ENCODE peak calls at places on chromosomes 2 and 18, in six cellular contexts. Z is lower lobe of right lung, S is HepG2, P is GM23338, D is heart right ventricle, E is H9. C is an unnamed sample.

GRCh38 chr18:63098014-63098981 is 221.3 kb downstream of the BCL2 start:
- DNase-seq in S (no peak), E (no peak), P (no peak), Z (no peak), D (no peak), C (no peak)

GRCh38 chr2:231187736-231188505 is 10.5 kb upstream of the ARMC9 start:
- DNase-seq in Z (no peak), S (peak), D (peak), E (no peak), P (no peak), C (no peak)

GRCh38 chr2:24993797-24994196 is 22.0 kb upstream of the DNAJC27 start:
- DNase-seq in D (no peak), E (no peak), S (no peak), Z (no peak), P (no peak), C (no peak)

GRCh38 chr2:225196579-225196978 is 154.3 kb upstream of the DOCK10 start:
- DNase-seq in Z (no peak), S (no peak), D (no peak), E (no peak), P (no peak), C (no peak)

GRCh38 chr18:53850918-53851317 is 373.6 kb downstream of the MBD2 start:
- DNase-seq in S (no peak), Z (no peak), P (peak), D (no peak), E (no peak), C (no peak)

GRCh38 chr2:239261336-239261735 is 139.5 kb downstream of the HDAC4 start:
- DNase-seq in D (no peak), Z (no peak), S (no peak), E (no peak), P (no peak), C (no peak)

GRCh38 chr2:11775384-11775783 is 29.0 kb downstream of the LPIN1 start:
- DNase-seq in D (no peak), E (no peak), S (no peak), P (no peak), Z (no peak), C (no peak)

GRCh38 chr2:10917927-10918326 is 6.2 kb downstream of the KCNF1 start:
- DNase-seq in P (no peak), S (no peak), D (no peak), Z (no peak), E (no peak), C (no peak)

GRCh38 chr2:149330127-149331022 is at the start of gene LYPD6:
- DNase-seq in S (peak), D (peak), P (peak), E (peak), Z (peak), C (no peak)

GRCh38 chr2:159538801-159539200 is 77.5 kb downstream of the BAZ2B start:
- DNase-seq in Z (no peak), P (no peak), D (no peak), S (no peak), E (no peak), C (no peak)

GRCh38 chr18:35463837-35464236 is 33.9 kb downstream of the INO80C start:
- DNase-seq in E (no peak), Z (no peak), S (no peak), D (no peak), P (no peak), C (no peak)

GRCh38 chr2:1708476-1709334 is 35.6 kb downstream of the PXDN start:
- DNase-seq in Z (no peak), D (peak), P (no peak), E (no peak), S (no peak), C (no peak)

GRCh38 chr18:25651553-25651952 is 299.6 kb upstream of the ZNF521 start:
- DNase-seq in E (no peak), D (no peak), P (no peak), Z (no peak), S (no peak), C (no peak)

GRCh38 chr2:211103989-211104388 is 547.6 kb downstream of the CPS1 start:
- DNase-seq in E (no peak), P (no peak), S (no peak), Z (no peak), D (no peak), C (no peak)

GRCh38 chr2:42795871-42796301 is 3.5 kb upstream of the HAAO start:
- DNase-seq in S (no peak), Z (no peak), E (no peak), P (no peak), D (no peak), C (no peak)

GRCh38 chr2:118046628-118047210 is 32.8 kb upstream of the CCDC93 start:
- DNase-seq in E (no peak), Z (no peak), D (no peak), P (peak), S (peak), C (peak)

GRCh38 chr2:205580591-205580990 is 101.7 kb upstream of the NRP2 start:
- DNase-seq in E (no peak), Z (no peak), D (no peak), P (no peak), S (no peak), C (no peak)

GRCh38 chr2:28663359-28663758 is 88.3 kb upstream of the PPP1CB start:
- DNase-seq in Z (no peak), E (no peak), D (no peak), P (no peak), S (peak), C (no peak)

GRCh38 chr2:88016948-88017779 is 817 bp upstream of the RNU2-63P start:
- DNase-seq in S (peak), D (peak), Z (peak), E (no peak), P (peak), C (peak)

GRCh38 chr2:66508358-66509071 is 73.6 kb downstream of the MEIS1 start:
- DNase-seq in Z (no peak), D (no peak), E (peak), P (peak), S (no peak), C (no peak)

GRCh38 chr2:138503087-138503442 is 1.5 kb downstream of the SPOPL start:
- DNase-seq in E (no peak), D (no peak), P (no peak), Z (no peak), S (no peak), C (no peak)

GRCh38 chr2:238971318-238972145 is 123.6 kb downstream of the TWIST2 start:
- DNase-seq in E (no peak), P (no peak), S (no peak), Z (no peak), D (no peak), C (no peak)

GRCh38 chr18:26356045-26356785 is 130.0 kb downstream of the TAF4B start:
- DNase-seq in D (no peak), Z (no peak), E (no peak), S (no peak), P (no peak), C (no peak)

GRCh38 chr18:23876921-23877320 is 137.6 kb upstream of the TTC39C start:
- DNase-seq in D (no peak), Z (no peak), P (no peak), S (no peak), E (no peak), C (no peak)

GRCh38 chr2:9178110-9178904 is 28.3 kb upstream of the ASAP2 start:
- DNase-seq in E (no peak), Z (no peak), D (no peak), P (peak), S (no peak), C (no peak)

GRCh38 chr2:117272975-117273671 is 541.4 kb upstream of the DDX18 start:
- DNase-seq in Z (no peak), D (no peak), P (peak), S (no peak), E (no peak), C (no peak)

GRCh38 chr2:28949617-28950305 is 31.3 kb upstream of the TOGARAM2 start:
- DNase-seq in E (peak), S (peak), P (peak), D (no peak), Z (no peak), C (no peak)

GRCh38 chr2:86249176-86249842 is 50.1 kb downstream of the MRPL35 start:
- DNase-seq in Z (no peak), E (no peak), D (no peak), P (peak), S (no peak), C (peak)

GRCh38 chr18:48838921-48839818 is 111.6 kb downstream of the SMAD7 start:
- DNase-seq in S (no peak), E (no peak), P (no peak), Z (peak), D (no peak), C (no peak)

GRCh38 chr2:20231632-20232031 is 6.7 kb upstream of the SDC1 start:
- DNase-seq in E (peak), Z (no peak), S (peak), P (peak), D (no peak), C (no peak)

GRCh38 chr2:172086349-172087190 is 1.3 kb downstream of the DLX1 start:
- DNase-seq in Z (no peak), D (no peak), S (peak), E (peak), P (peak), C (no peak)

GRCh38 chr18:58194028-58194427 is 150.0 kb downstream of the NEDD4L start:
- DNase-seq in Z (no peak), E (peak), D (no peak), P (peak), S (no peak), C (peak)

GRCh38 chr2:178477443-178478099 is 829 bp downstream of the FKBP7 start:
- DNase-seq in Z (no peak), D (no peak), S (no peak), E (no peak), P (no peak), C (no peak)

GRCh38 chr2:218265626-218266025 is 4.3 kb downstream of the AAMP start:
- DNase-seq in P (no peak), S (no peak), D (no peak), Z (no peak), E (no peak), C (no peak)

GRCh38 chr2:131125195-131125757 is 20.1 kb downstream of the PLEKHB2 start:
- DNase-seq in D (no peak), E (no peak), P (no peak), Z (no peak), S (peak), C (no peak)

GRCh38 chr2:171598713-171599319 is 76.5 kb downstream of the CYBRD1 start:
- DNase-seq in P (peak), D (no peak), Z (no peak), S (peak), E (peak), C (peak)

GRCh38 chr2:237685408-237685807 is 58.0 kb downstream of the LRRFIP1 start:
- DNase-seq in Z (no peak), P (peak), D (no peak), E (peak), S (peak), C (peak)

GRCh38 chr2:234145511-234145910 is 95.0 kb downstream of the SPP2 start:
- DNase-seq in P (no peak), D (no peak), S (no peak), Z (no peak), E (no peak), C (no peak)

GRCh38 chr2:234145057-234145456 is 94.6 kb downstream of the SPP2 start:
- DNase-seq in D (no peak), Z (no peak), S (no peak), E (no peak), P (no peak), C (no peak)

GRCh38 chr2:234147335-234147861 is 96.9 kb downstream of the SPP2 start:
- DNase-seq in S (no peak), P (no peak), Z (no peak), D (no peak), E (no peak), C (no peak)

GRCh38 chr2:234142530-234142929 is 92.0 kb downstream of the SPP2 start:
- DNase-seq in Z (no peak), S (no peak), P (no peak), D (no peak), E (no peak), C (no peak)

GRCh38 chr2:234146087-234146826 is 95.8 kb downstream of the SPP2 start:
- DNase-seq in E (no peak), D (no peak), S (no peak), Z (no peak), P (no peak), C (no peak)
- H3K27ac ChIP-seq in E (no peak), D (no peak), S (no peak), Z (no peak), P (no peak), C (no peak)

DNA sequence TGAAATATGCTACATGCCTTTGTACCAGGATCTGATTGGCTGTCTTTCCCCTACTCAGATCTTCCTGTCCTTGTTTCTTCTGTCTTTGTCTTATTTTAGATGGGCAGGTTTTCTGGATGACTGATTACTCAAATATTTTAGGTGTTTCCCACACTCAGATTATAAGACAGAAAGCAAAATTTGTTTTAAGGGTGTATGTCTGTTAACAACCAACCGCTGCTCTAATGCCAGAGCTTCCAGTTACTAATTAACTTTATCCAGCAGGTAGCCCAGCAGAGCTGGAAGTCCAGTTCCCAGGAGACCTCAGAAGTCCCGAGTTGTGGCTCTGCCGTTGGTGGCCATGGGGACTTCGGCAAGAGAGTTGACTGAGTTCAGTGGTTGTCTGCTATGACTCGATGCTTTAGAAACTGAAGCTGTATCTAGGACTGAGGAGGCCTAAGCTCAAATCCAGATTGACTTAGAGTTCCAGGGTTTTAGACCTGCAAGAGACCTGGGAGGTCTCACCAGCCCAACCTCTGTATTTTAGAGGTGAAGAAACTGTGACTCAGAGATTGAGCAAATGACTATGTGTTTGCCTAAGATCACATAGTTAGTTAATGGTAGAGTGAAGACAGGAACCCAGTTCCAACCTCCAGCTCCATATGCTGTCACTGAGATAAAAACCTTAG is 7.5 kb downstream of the IL1R2 start:
- DNase-seq in P (no peak), S (peak), E (no peak), Z (no peak), D (no peak), C (no peak)
- H3K27ac ChIP-seq in P (no peak), S (peak), E (no peak), Z (no peak), D (no peak), C (no peak)

DNA sequence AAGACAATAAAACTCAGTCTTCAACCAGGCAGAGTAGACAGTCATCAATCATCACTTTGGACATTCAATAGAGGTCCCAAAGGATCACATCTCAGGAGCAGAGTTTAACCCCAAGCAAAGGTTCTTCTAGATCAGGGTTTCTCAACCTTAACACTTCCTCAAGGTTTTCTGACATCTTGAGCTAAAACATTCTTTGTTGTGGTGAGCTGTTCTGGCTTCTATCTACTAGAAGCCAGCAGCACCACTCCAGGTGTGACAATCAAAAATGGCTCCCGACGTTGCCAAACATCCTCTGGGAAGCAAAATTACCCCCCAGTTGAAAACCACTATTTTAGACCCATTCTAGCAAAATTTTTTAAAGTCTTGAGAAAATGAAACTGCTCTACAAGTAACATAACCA is 22.0 kb downstream of the RTTN start:
- DNase-seq in D (no peak), S (no peak), P (no peak), E (no peak), Z (no peak), C (no peak)
- H3K27ac ChIP-seq in D (no peak), S (no peak), P (no peak), E (no peak), Z (no peak), C (no peak)

GRCh38 chr18:3713166-3713565 is 263.2 kb downstream of the TGIF1 start:
- DNase-seq in E (no peak), D (no peak), Z (no peak), S (no peak), P (no peak), C (no peak)

GRCh38 chr18:3709166-3709565 is 259.2 kb downstream of the TGIF1 start:
- DNase-seq in D (no peak), Z (no peak), P (no peak), S (no peak), E (no peak), C (no peak)

GRCh38 chr18:3712485-3712884 is 262.5 kb downstream of the TGIF1 start:
- DNase-seq in D (no peak), E (no peak), P (no peak), S (no peak), Z (no peak), C (no peak)

GRCh38 chr18:3713708-3714107 is 263.7 kb downstream of the TGIF1 start:
- DNase-seq in D (no peak), Z (no peak), E (no peak), S (no peak), P (no peak), C (no peak)

DNA sequence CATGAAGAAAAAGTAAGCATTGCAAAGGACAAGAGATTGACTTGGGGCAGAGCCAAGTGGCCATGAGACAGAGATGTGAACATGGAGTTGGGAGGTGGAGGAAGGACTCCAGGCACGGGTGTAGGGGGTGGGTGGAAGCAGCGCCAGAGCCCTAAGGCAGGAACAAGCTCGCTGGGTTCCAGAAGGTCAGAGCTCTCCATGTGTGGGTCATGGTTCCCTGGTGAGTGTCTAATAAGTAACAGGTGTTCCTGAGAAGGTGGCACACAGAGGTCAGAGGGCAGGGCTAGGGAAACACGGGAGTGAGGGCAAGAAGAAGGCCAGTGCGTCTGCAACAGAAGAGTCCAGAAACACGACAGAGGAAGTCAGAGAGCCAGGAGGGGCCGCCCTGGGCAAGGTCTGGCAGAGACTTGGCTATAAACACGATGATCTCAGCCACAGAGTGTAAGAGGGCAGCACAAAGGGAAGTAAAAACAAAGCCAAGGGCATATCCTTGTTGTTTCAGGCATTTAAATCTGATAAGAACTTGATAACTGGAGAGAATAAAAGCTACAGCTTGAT is 260.8 kb downstream of the TGIF1 start:
- DNase-seq in E (no peak), P (no peak), D (peak), Z (peak), S (no peak), C (peak)
- H3K27ac ChIP-seq in E (no peak), P (no peak), D (no peak), Z (peak), S (no peak), C (no peak)

GRCh38 chr18:21056545-21056944 is 55.1 kb downstream of the ROCK1 start:
- DNase-seq in P (no peak), E (no peak), D (no peak), Z (no peak), S (no peak), C (no peak)

GRCh38 chr18:21051615-21052014 is 60.0 kb downstream of the ROCK1 start:
- DNase-seq in S (no peak), D (no peak), P (no peak), Z (no peak), E (no peak), C (no peak)

GRCh38 chr18:21052385-21052784 is 59.2 kb downstream of the ROCK1 start:
- DNase-seq in P (peak), D (no peak), Z (no peak), S (no peak), E (no peak), C (no peak)

GRCh38 chr18:21054252-21054821 is 57.3 kb downstream of the ROCK1 start:
- DNase-seq in E (no peak), S (no peak), D (no peak), P (no peak), Z (no peak), C (no peak)

DNA sequence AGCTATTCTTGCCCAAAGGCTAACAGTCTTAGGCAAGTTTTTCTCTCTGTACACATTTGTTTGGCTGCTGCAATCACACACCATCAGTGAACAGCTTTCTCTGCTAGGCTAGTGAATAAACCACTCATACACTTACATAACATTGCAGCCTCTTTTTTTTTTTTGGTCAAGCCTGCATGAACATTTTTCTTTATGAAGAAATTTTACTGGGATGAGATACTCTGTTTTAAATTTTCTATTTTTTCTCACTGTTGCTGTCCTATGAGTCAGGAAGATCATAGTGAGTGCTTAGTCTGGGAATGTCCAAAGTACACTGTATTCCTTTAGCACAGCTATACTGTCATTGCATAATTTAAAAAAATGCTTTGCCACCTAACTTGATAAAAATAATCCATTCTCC is 58.5 kb downstream of the ROCK1 start:
- DNase-seq in S (peak), E (no peak), P (no peak), D (no peak), Z (no peak), C (no peak)
- H3K27ac ChIP-seq in S (no peak), E (no peak), P (no peak), D (no peak), Z (peak), C (no peak)

DNA sequence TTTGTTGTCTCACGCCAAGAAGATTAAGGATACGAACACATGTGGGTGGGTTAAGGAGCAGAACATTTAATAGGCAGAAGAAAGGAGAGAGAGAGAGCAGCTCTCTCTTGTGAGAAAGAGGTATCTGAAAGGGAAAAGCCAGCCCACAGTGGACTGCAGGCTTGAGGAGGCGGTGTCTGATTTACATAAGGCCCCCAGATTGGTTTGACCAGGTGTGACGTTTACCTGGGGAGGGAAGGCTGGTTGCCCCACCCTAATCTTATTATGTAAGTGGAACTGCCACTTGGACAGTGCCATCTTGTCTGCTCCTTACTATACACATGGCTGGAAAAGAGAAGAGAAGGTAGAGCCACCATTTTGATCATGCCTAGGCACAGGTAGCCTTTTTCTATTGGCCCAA is 189.2 kb downstream of the NCK2 start:
- DNase-seq in P (peak), Z (no peak), D (no peak), E (no peak), S (no peak), C (peak)
- H3K27ac ChIP-seq in P (no peak), Z (no peak), D (no peak), E (no peak), S (no peak), C (no peak)

GRCh38 chr2:60472663-60473289 is 80.7 kb downstream of the BCL11A start:
- DNase-seq in P (no peak), D (no peak), S (no peak), Z (no peak), E (no peak), C (no peak)
- H3K27ac ChIP-seq in P (no peak), D (no peak), S (no peak), Z (no peak), E (no peak), C (no peak)

GRCh38 chr2:112698834-112699515 is 21.8 kb upstream of the NT5DC4 start:
- DNase-seq in E (no peak), P (no peak), Z (no peak), D (no peak), S (no peak), C (no peak)
- H3K27ac ChIP-seq in E (no peak), P (no peak), Z (peak), D (no peak), S (no peak), C (no peak)

C was measured in K562.